ENCODE peak calls at places on chromosomes 16 and 17, in nine cellular contexts. One of them, this sample, is unnamed.

GRCh38 chr17:64320613-64321553 is 57.8 kb upstream of the TEX2 start:
- DNase-seq in transverse colon: peak; percentile 60
- DNase-seq in tibial nerve: peak; percentile 83
- DNase-seq in T-helper 22 cell: peak; percentile 8
- DNase-seq in effector CD4-positive, alpha-beta T cell: peak; percentile 36
- DNase-seq in sigmoid colon: peak; percentile 86
- DNase-seq in A673: peak; percentile 85
- DNase-seq in stimulated activated naive CD8-positive, alpha-beta T cell treated with anti-CD3 and anti-CD28 coated beads, Interleukin-15, Interleukin-2, amounts not matched to agents 100 U/mL and 50 U/mL, for 24 hours: peak; percentile 64
- DNase-seq in GM10248: peak; percentile 83
- DNase-seq in this sample: peak; percentile 12

GRCh38 chr17:15945493-15946209 is 721 bp downstream of the ADORA2B start:
- DNase-seq in T-helper 22 cell: no peak
- DNase-seq in sigmoid colon: peak; percentile 71
- DNase-seq in tibial nerve: no peak
- DNase-seq in stimulated activated naive CD8-positive, alpha-beta T cell treated with anti-CD3 and anti-CD28 coated beads, Interleukin-15, Interleukin-2, amounts not matched to agents 100 U/mL and 50 U/mL, for 24 hours: peak; percentile 52
- DNase-seq in A673: no peak
- DNase-seq in GM10248: no peak
- DNase-seq in transverse colon: peak; percentile 36
- DNase-seq in effector CD4-positive, alpha-beta T cell: no peak
- DNase-seq in this sample: no peak

GRCh38 chr17:5500247-5500803 is 14.0 kb downstream of the MIS12 start:
- DNase-seq in GM10248: peak; percentile 38
- DNase-seq in effector CD4-positive, alpha-beta T cell: no peak
- DNase-seq in A673: peak; percentile 13
- DNase-seq in stimulated activated naive CD8-positive, alpha-beta T cell treated with anti-CD3 and anti-CD28 coated beads, Interleukin-15, Interleukin-2, amounts not matched to agents 100 U/mL and 50 U/mL, for 24 hours: no peak
- DNase-seq in tibial nerve: no peak
- DNase-seq in T-helper 22 cell: no peak
- DNase-seq in sigmoid colon: no peak
- DNase-seq in transverse colon: no peak
- DNase-seq in this sample: no peak

GRCh38 chr16:2039286-2040030 is 8.2 kb downstream of the NTHL1 start:
- DNase-seq in transverse colon: peak; percentile 72
- DNase-seq in effector CD4-positive, alpha-beta T cell: no peak
- DNase-seq in GM10248: no peak
- DNase-seq in T-helper 22 cell: no peak
- DNase-seq in sigmoid colon: peak; percentile 96
- DNase-seq in tibial nerve: peak; percentile 70
- DNase-seq in A673: peak; percentile 43
- DNase-seq in stimulated activated naive CD8-positive, alpha-beta T cell treated with anti-CD3 and anti-CD28 coated beads, Interleukin-15, Interleukin-2, amounts not matched to agents 100 U/mL and 50 U/mL, for 24 hours: no peak
- DNase-seq in this sample: no peak

GRCh38 chr16:89193021-89193575 is 7.2 kb downstream of the SLC22A31 start:
- DNase-seq in T-helper 22 cell: peak; percentile 44
- DNase-seq in effector CD4-positive, alpha-beta T cell: no peak
- DNase-seq in stimulated activated naive CD8-positive, alpha-beta T cell treated with anti-CD3 and anti-CD28 coated beads, Interleukin-15, Interleukin-2, amounts not matched to agents 100 U/mL and 50 U/mL, for 24 hours: no peak
- DNase-seq in GM10248: peak; percentile 75
- DNase-seq in tibial nerve: no peak
- DNase-seq in transverse colon: peak; percentile 63
- DNase-seq in sigmoid colon: no peak
- DNase-seq in A673: peak; percentile 90
- DNase-seq in this sample: no peak

GRCh38 chr16:15874745-15875314 is 13.6 kb downstream of the CEP20 start:
- DNase-seq in effector CD4-positive, alpha-beta T cell: no peak
- DNase-seq in A673: peak; percentile 64
- DNase-seq in sigmoid colon: peak; percentile 83
- DNase-seq in transverse colon: peak; percentile 53
- DNase-seq in T-helper 22 cell: no peak
- DNase-seq in stimulated activated naive CD8-positive, alpha-beta T cell treated with anti-CD3 and anti-CD28 coated beads, Interleukin-15, Interleukin-2, amounts not matched to agents 100 U/mL and 50 U/mL, for 24 hours: peak; percentile 19
- DNase-seq in GM10248: no peak
- DNase-seq in tibial nerve: peak; percentile 61
- DNase-seq in this sample: peak; percentile 50

GRCh38 chr17:80704381-80704819 is 159.8 kb downstream of the RPTOR start:
- DNase-seq in A673: no peak
- DNase-seq in tibial nerve: no peak
- DNase-seq in GM10248: no peak
- DNase-seq in stimulated activated naive CD8-positive, alpha-beta T cell treated with anti-CD3 and anti-CD28 coated beads, Interleukin-15, Interleukin-2, amounts not matched to agents 100 U/mL and 50 U/mL, for 24 hours: no peak
- DNase-seq in effector CD4-positive, alpha-beta T cell: no peak
- DNase-seq in sigmoid colon: no peak
- DNase-seq in T-helper 22 cell: no peak
- DNase-seq in transverse colon: no peak
- DNase-seq in this sample: no peak

GRCh38 chr16:21949713-21950260 is 3.4 kb upstream of the UQCRC2 start:
- DNase-seq in GM10248: no peak
- DNase-seq in effector CD4-positive, alpha-beta T cell: no peak
- DNase-seq in A673: no peak
- DNase-seq in sigmoid colon: no peak
- DNase-seq in stimulated activated naive CD8-positive, alpha-beta T cell treated with anti-CD3 and anti-CD28 coated beads, Interleukin-15, Interleukin-2, amounts not matched to agents 100 U/mL and 50 U/mL, for 24 hours: no peak
- DNase-seq in tibial nerve: no peak
- DNase-seq in T-helper 22 cell: no peak
- DNase-seq in transverse colon: no peak
- DNase-seq in this sample: no peak

GRCh38 chr17:64128787-64129514 is 993 bp downstream of the ERN1 start:
- DNase-seq in tibial nerve: peak; percentile 35
- DNase-seq in T-helper 22 cell: no peak
- DNase-seq in GM10248: no peak
- DNase-seq in transverse colon: peak; percentile 62
- DNase-seq in sigmoid colon: peak; percentile 74
- DNase-seq in A673: peak; percentile 51
- DNase-seq in stimulated activated naive CD8-positive, alpha-beta T cell treated with anti-CD3 and anti-CD28 coated beads, Interleukin-15, Interleukin-2, amounts not matched to agents 100 U/mL and 50 U/mL, for 24 hours: no peak
- DNase-seq in effector CD4-positive, alpha-beta T cell: no peak
- DNase-seq in this sample: no peak

GRCh38 chr16:30721606-30722005 is 22.6 kb downstream of the SRCAP start:
- DNase-seq in sigmoid colon: no peak
- DNase-seq in tibial nerve: no peak
- DNase-seq in effector CD4-positive, alpha-beta T cell: no peak
- DNase-seq in T-helper 22 cell: no peak
- DNase-seq in GM10248: no peak
- DNase-seq in stimulated activated naive CD8-positive, alpha-beta T cell treated with anti-CD3 and anti-CD28 coated beads, Interleukin-15, Interleukin-2, amounts not matched to agents 100 U/mL and 50 U/mL, for 24 hours: no peak
- DNase-seq in transverse colon: no peak
- DNase-seq in A673: no peak
- DNase-seq in this sample: no peak

GRCh38 chr17:58329035-58329807 is 626 bp upstream of the TSPOAP1 start:
- DNase-seq in GM10248: peak; percentile 76
- DNase-seq in effector CD4-positive, alpha-beta T cell: peak; percentile 55
- DNase-seq in stimulated activated naive CD8-positive, alpha-beta T cell treated with anti-CD3 and anti-CD28 coated beads, Interleukin-15, Interleukin-2, amounts not matched to agents 100 U/mL and 50 U/mL, for 24 hours: peak; percentile 92
- DNase-seq in sigmoid colon: no peak
- DNase-seq in transverse colon: peak; percentile 53
- DNase-seq in T-helper 22 cell: peak; percentile 52
- DNase-seq in A673: peak; percentile 37
- DNase-seq in tibial nerve: no peak
- DNase-seq in this sample: peak; percentile 45

GRCh38 chr17:29155235-29155965 is 24.8 kb downstream of the MYO18A start:
- DNase-seq in A673: no peak
- DNase-seq in GM10248: peak; percentile 71
- DNase-seq in stimulated activated naive CD8-positive, alpha-beta T cell treated with anti-CD3 and anti-CD28 coated beads, Interleukin-15, Interleukin-2, amounts not matched to agents 100 U/mL and 50 U/mL, for 24 hours: peak; percentile 79
- DNase-seq in transverse colon: peak; percentile 75
- DNase-seq in T-helper 22 cell: peak; percentile 36
- DNase-seq in tibial nerve: no peak
- DNase-seq in effector CD4-positive, alpha-beta T cell: no peak
- DNase-seq in sigmoid colon: no peak
- DNase-seq in this sample: no peak

GRCh38 chr17:18225562-18226283 is at the start of gene LLGL1:
- DNase-seq in stimulated activated naive CD8-positive, alpha-beta T cell treated with anti-CD3 and anti-CD28 coated beads, Interleukin-15, Interleukin-2, amounts not matched to agents 100 U/mL and 50 U/mL, for 24 hours: no peak
- DNase-seq in tibial nerve: no peak
- DNase-seq in A673: peak; percentile 24
- DNase-seq in transverse colon: no peak
- DNase-seq in T-helper 22 cell: no peak
- DNase-seq in effector CD4-positive, alpha-beta T cell: no peak
- DNase-seq in GM10248: no peak
- DNase-seq in sigmoid colon: no peak
- DNase-seq in this sample: no peak

GRCh38 chr17:10034719-10035475 is 129.8 kb upstream of the RCVRN start:
- DNase-seq in tibial nerve: no peak
- DNase-seq in transverse colon: no peak
- DNase-seq in A673: no peak
- DNase-seq in sigmoid colon: no peak
- DNase-seq in GM10248: no peak
- DNase-seq in effector CD4-positive, alpha-beta T cell: no peak
- DNase-seq in stimulated activated naive CD8-positive, alpha-beta T cell treated with anti-CD3 and anti-CD28 coated beads, Interleukin-15, Interleukin-2, amounts not matched to agents 100 U/mL and 50 U/mL, for 24 hours: no peak
- DNase-seq in T-helper 22 cell: no peak
- DNase-seq in this sample: no peak

GRCh38 chr16:47258874-47259461 is 115.2 kb upstream of the NETO2 start:
- DNase-seq in sigmoid colon: no peak
- DNase-seq in T-helper 22 cell: no peak
- DNase-seq in A673: peak; percentile 56
- DNase-seq in transverse colon: no peak
- DNase-seq in tibial nerve: no peak
- DNase-seq in stimulated activated naive CD8-positive, alpha-beta T cell treated with anti-CD3 and anti-CD28 coated beads, Interleukin-15, Interleukin-2, amounts not matched to agents 100 U/mL and 50 U/mL, for 24 hours: peak; percentile 10
- DNase-seq in GM10248: peak; percentile 29
- DNase-seq in effector CD4-positive, alpha-beta T cell: no peak
- DNase-seq in this sample: no peak

GRCh38 chr16:4682084-4682581 is 11.2 kb upstream of the NUDT16L1 start:
- DNase-seq in sigmoid colon: no peak
- DNase-seq in A673: no peak
- DNase-seq in tibial nerve: no peak
- DNase-seq in T-helper 22 cell: no peak
- DNase-seq in transverse colon: no peak
- DNase-seq in stimulated activated naive CD8-positive, alpha-beta T cell treated with anti-CD3 and anti-CD28 coated beads, Interleukin-15, Interleukin-2, amounts not matched to agents 100 U/mL and 50 U/mL, for 24 hours: no peak
- DNase-seq in effector CD4-positive, alpha-beta T cell: no peak
- DNase-seq in GM10248: no peak
- DNase-seq in this sample: no peak

GRCh38 chr17:42121066-42121769 is at the start of gene KAT2A:
- DNase-seq in stimulated activated naive CD8-positive, alpha-beta T cell treated with anti-CD3 and anti-CD28 coated beads, Interleukin-15, Interleukin-2, amounts not matched to agents 100 U/mL and 50 U/mL, for 24 hours: peak; percentile 85
- DNase-seq in A673: peak; percentile 82
- DNase-seq in tibial nerve: peak; percentile 65
- DNase-seq in T-helper 22 cell: peak; percentile 54
- DNase-seq in GM10248: peak; percentile 94
- DNase-seq in sigmoid colon: peak; percentile 91
- DNase-seq in effector CD4-positive, alpha-beta T cell: peak; percentile 71
- DNase-seq in transverse colon: peak; percentile 88
- DNase-seq in this sample: peak; percentile 83

This sample was measured in hypothalamus.